ENCODE peak calls at places on chromosomes 13 and 19, in eight cellular contexts. L, W, C, H, X, P, J and A are unnamed samples.
A peak's percentile ranks its signal among the peaks of the same experiment; 100 is the strongest.

GRCh38 chr13:31361673-31362072 is 161.9 kb downstream of the B3GLCT start:
- DNase-seq in L (no peak), W (no peak), C (no peak), H (no peak), X (no peak), P (no peak), J (no peak), A (no peak)

GRCh38 chr19:8180018-8180417 is 29.2 kb upstream of the CERS4 start:
- DNase-seq in L (no peak), W (no peak), C (no peak), H (no peak), X (no peak), P (no peak), J (no peak), A (no peak)

GRCh38 chr13:106349080-106349841 is 186.2 kb downstream of the EFNB2 start:
- DNase-seq in L (peak; percentile 27), W (no peak), C (no peak), H (peak; percentile 43), X (no peak), P (no peak), J (peak; percentile 47), A (peak; percentile 34)

GRCh38 chr19:42121666-42122069 is 10.6 kb downstream of the POU2F2 start:
- DNase-seq in L (no peak), W (no peak), C (no peak), H (no peak), X (no peak), P (peak; percentile 52), J (peak; percentile 36), A (peak; percentile 88)

GRCh38 chr19:45100797-45101196 is 7.8 kb downstream of the PPP1R37 start:
- DNase-seq in L (no peak), W (no peak), C (no peak), H (no peak), X (no peak), P (no peak), J (no peak), A (peak; percentile 69)

GRCh38 chr19:28519950-28520861 is 692.7 kb downstream of the UQCRFS1 start:
- DNase-seq in L (no peak), W (no peak), C (no peak), H (no peak), X (no peak), P (no peak), J (no peak), A (no peak)

GRCh38 chr13:108036411-108036810 is 178.9 kb downstream of the LIG4 start:
- DNase-seq in L (no peak), W (no peak), C (no peak), H (no peak), X (no peak), P (no peak), J (no peak), A (no peak)

GRCh38 chr13:106916329-106916728 is 348.4 kb upstream of the ARGLU1 start:
- DNase-seq in L (no peak), W (no peak), C (no peak), H (no peak), X (no peak), P (no peak), J (no peak), A (no peak)

GRCh38 chr13:98157188-98157587 is 14.3 kb downstream of the FARP1 start:
- DNase-seq in L (no peak), W (no peak), C (no peak), H (no peak), X (no peak), P (no peak), J (no peak), A (peak; percentile 40)

GRCh38 chr19:17512574-17512939 is 1.1 kb downstream of the PGLS start:
- DNase-seq in L (no peak), W (no peak), C (no peak), H (no peak), X (no peak), P (no peak), J (no peak), A (no peak)

GRCh38 chr19:41993612-41994483 is at the start of gene ATP1A3:
- DNase-seq in L (no peak), W (peak; percentile 95), C (peak; percentile 68), H (peak; percentile 95), X (no peak), P (no peak), J (peak; percentile 79), A (peak; percentile 21)

GRCh38 chr13:32150794-32151193 is 119.2 kb downstream of the FRY start:
- DNase-seq in L (no peak), W (no peak), C (no peak), H (no peak), X (no peak), P (no peak), J (no peak), A (peak; percentile 54)

GRCh38 chr19:45553464-45553863 is 31.1 kb downstream of the OPA3 start:
- DNase-seq in L (peak; percentile 70), W (no peak), C (no peak), H (no peak), X (no peak), P (no peak), J (peak; percentile 79), A (no peak)

GRCh38 chr13:44514278-44514677 is 61.9 kb downstream of the TSC22D1 start:
- DNase-seq in L (no peak), W (no peak), C (no peak), H (no peak), X (no peak), P (no peak), J (no peak), A (no peak)

GRCh38 chr13:33236021-33236420 is 49.5 kb downstream of the STARD13 start:
- DNase-seq in L (no peak), W (no peak), C (no peak), H (no peak), X (no peak), P (no peak), J (no peak), A (peak; percentile 80)

GRCh38 chr13:49246850-49247721 is 639 bp upstream of the CDADC1 start:
- DNase-seq in L (no peak), W (no peak), C (no peak), H (no peak), X (no peak), P (no peak), J (no peak), A (no peak)

GRCh38 chr13:40143559-40143958 is 488.1 kb downstream of the COG6 start:
- DNase-seq in L (no peak), W (no peak), C (no peak), H (no peak), X (no peak), P (no peak), J (no peak), A (no peak)

GRCh38 chr13:40139896-40140520 is 484.5 kb downstream of the COG6 start:
- DNase-seq in L (no peak), W (no peak), C (no peak), H (no peak), X (no peak), P (no peak), J (no peak), A (no peak)

GRCh38 chr13:40146063-40146462 is 490.6 kb downstream of the COG6 start:
- DNase-seq in L (no peak), W (no peak), C (peak; percentile 29), H (no peak), X (no peak), P (no peak), J (peak; percentile 16), A (no peak)

GRCh38 chr13:40145139-40145538 is 489.7 kb downstream of the COG6 start:
- DNase-seq in L (no peak), W (no peak), C (no peak), H (no peak), X (no peak), P (no peak), J (no peak), A (no peak)

GRCh38 chr13:40141859-40142555 is 486.5 kb downstream of the COG6 start:
- DNase-seq in L (no peak), W (no peak), C (no peak), H (no peak), X (no peak), P (no peak), J (no peak), A (no peak)
- TF ChIP-seq USF2 in L (no peak), W (no peak), C (no peak), H (no peak), X (no peak), P (no peak), J (no peak), A (no peak)

DNA sequence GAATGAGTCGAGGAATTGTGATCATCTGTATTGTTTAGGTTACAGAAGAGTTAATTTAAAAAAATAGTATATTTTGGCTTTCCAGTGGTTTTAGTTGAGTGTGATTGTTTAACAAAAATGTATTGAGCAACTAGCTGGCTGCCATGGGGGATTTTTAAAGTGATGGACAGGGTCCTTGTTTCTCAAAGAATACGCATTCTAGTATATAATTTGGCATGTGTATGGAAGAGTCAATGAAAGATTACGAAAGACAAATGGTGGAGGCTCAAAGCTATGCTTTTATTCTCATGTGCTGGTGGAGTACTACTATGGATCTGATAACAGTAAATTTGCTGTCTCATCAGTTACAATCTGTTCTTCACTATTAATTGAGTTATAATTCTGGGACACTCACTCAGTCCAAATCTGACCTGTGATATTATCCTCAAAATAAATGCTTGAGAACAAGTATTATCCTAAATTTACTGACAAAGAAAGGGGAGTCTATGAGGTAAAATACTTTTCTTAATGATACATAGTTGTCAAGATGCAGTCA is 240.0 kb downstream of the GPC6 start:
- DNase-seq in L (no peak), W (no peak), C (no peak), H (no peak), X (peak; percentile 15), P (no peak), J (no peak), A (peak; percentile 5)
- TF ChIP-seq USF2 in L (no peak), W (no peak), C (no peak), H (no peak), X (no peak), P (no peak), J (no peak), A (no peak)

GRCh38 chr13:111213964-111214726 is 99.0 kb downstream of the ARHGEF7 start:
- DNase-seq in L (no peak), W (no peak), C (no peak), H (no peak), X (no peak), P (no peak), J (no peak), A (no peak)

GRCh38 chr13:111219306-111219705 is 101.1 kb upstream of the TEX29 start:
- DNase-seq in L (no peak), W (no peak), C (no peak), H (no peak), X (no peak), P (no peak), J (no peak), A (peak; percentile 88)

GRCh38 chr13:111217661-111218060 is 102.6 kb downstream of the ARHGEF7 start:
- DNase-seq in L (no peak), W (no peak), C (no peak), H (no peak), X (no peak), P (no peak), J (no peak), A (no peak)

GRCh38 chr13:111215081-111216047 is 100.3 kb downstream of the ARHGEF7 start:
- DNase-seq in L (no peak), W (no peak), C (no peak), H (no peak), X (no peak), P (no peak), J (no peak), A (no peak)

GRCh38 chr13:111216166-111216960 is 101.3 kb downstream of the ARHGEF7 start:
- DNase-seq in L (no peak), W (no peak), C (peak; percentile 20), H (peak; percentile 61), X (peak; percentile 29), P (no peak), J (peak; percentile 65), A (peak; percentile 27)
- TF ChIP-seq USF2 in L (no peak), W (no peak), C (no peak), H (no peak), X (no peak), P (no peak), J (no peak), A (no peak)

GRCh38 chr13:51942189-51942588 is 69.1 kb downstream of the ATP7B start:
- DNase-seq in L (no peak), W (no peak), C (no peak), H (no peak), X (no peak), P (no peak), J (no peak), A (no peak)
- TF ChIP-seq USF2 in L (no peak), W (no peak), C (no peak), H (no peak), X (no peak), P (no peak), J (no peak), A (no peak)